ENCODE peak calls at places on chromosomes 2 and 18, in seven cellular contexts. O is heart right ventricle, R is MM.1S, J is esophagus squamous epithelium, P is K562, B is AG04450, U is PC-9. G is an unnamed sample.

GRCh38 chr2:165803123-165803760 is 9.2 kb upstream of the GALNT3 start:
- DNase-seq in P (no peak), U (no peak), B (peak), R (no peak), O (no peak), J (no peak), G (no peak)

GRCh38 chr2:149928026-149928425 is 340.5 kb upstream of the MMADHC start:
- DNase-seq in J (no peak), B (no peak), U (no peak), O (no peak), P (no peak), R (no peak), G (no peak)

GRCh38 chr2:126850951-126851350 is 47.7 kb upstream of the TEX51 start:
- DNase-seq in J (no peak), R (no peak), B (no peak), O (no peak), U (no peak), P (no peak), G (no peak)

GRCh38 chr2:950627-950992 is at the start of gene SNTG2:
- DNase-seq in P (peak), J (no peak), O (peak), B (no peak), U (no peak), R (no peak), G (no peak)

GRCh38 chr2:79721966-79722365 is 209.1 kb downstream of the CTNNA2 start:
- DNase-seq in O (no peak), P (no peak), R (no peak), J (no peak), B (no peak), U (no peak), G (no peak)

GRCh38 chr2:46136953-46137352 is 160.3 kb upstream of the EPAS1 start:
- DNase-seq in P (no peak), O (no peak), R (no peak), J (no peak), U (no peak), B (no peak), G (no peak)

GRCh38 chr18:24995056-24995455 is 356.9 kb downstream of the ZNF521 start:
- DNase-seq in J (no peak), O (no peak), B (no peak), P (no peak), R (no peak), U (no peak), G (no peak)

GRCh38 chr2:9492927-9493326 is 18.6 kb downstream of the IAH1 start:
- DNase-seq in R (no peak), P (no peak), J (no peak), U (no peak), O (no peak), B (no peak), G (no peak)

GRCh38 chr18:70149156-70149555 is 56.3 kb downstream of the RTTN start:
- DNase-seq in J (no peak), R (no peak), P (no peak), U (no peak), O (no peak), B (no peak), G (no peak)

GRCh38 chr2:65779021-65779420 is 346.6 kb upstream of the SPRED2 start:
- DNase-seq in P (no peak), O (no peak), B (no peak), U (no peak), R (no peak), J (no peak), G (no peak)

DNA sequence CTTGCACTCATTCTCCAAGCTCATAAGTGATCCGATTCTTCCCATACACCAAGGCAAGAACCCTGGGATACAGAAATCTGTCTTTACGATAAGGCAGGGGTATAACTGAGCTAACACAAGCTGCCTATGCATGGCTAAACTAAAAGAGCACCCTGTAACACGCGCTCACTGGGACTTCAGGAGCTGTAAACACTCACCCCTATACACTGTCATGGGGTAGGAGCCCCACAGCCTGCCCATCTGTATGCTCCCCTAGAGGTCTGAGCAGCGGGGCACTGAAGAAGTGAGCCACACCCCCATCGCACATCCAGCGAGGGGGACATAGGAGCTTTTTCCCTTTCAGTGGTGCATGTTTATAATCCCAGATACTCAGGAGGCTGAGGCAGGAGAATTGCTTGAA is 46.7 kb downstream of the METTL8 start:
- DNase-seq in R (no peak), J (no peak), U (no peak), B (no peak), P (no peak), O (no peak), G (no peak)
- H3K4me3 ChIP-seq in R (no peak), J (no peak), U (no peak), B (no peak), P (no peak), O (no peak), G (no peak)

DNA sequence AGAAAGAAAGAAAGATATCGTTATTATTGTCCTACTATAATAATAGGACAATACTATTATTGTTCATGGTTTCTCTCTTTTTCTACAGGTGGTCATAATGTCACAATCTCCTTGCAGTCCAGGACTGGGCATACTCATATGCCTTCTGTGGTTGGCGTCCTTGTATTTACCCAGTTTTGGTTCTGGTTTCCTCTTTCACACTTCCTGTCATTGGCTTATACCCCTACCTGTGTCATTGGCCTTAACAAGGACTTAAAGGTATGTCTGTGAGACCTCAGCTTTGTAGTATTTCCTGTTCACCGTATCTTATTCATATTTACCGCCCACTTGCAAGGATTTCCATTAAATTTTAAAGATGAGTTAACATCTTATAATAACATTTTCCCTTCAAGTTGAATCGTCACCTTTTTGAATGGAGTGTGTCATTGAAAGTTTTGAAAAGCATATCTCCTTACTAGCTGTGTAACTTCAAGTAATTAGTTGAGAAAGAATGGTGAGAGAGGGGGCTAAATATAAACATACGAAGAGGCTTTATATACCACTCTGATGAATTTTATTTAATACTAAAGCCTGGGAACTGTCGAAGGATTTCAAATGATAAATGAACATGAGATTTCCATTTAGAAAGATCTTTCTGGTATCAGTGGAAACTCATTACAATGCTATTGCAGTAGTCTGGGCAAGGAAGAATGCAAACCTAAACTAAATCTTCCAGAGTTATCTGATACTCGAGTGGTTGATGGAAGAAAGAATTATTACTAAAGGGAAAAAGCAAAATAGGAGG is 36.6 kb upstream of the HTR2B start:
- DNase-seq in P (no peak), R (peak), J (no peak), B (no peak), U (no peak), O (no peak), G (no peak)
- H3K4me3 ChIP-seq in P (no peak), R (no peak), J (no peak), B (no peak), U (no peak), O (no peak), G (no peak)

GRCh38 chr2:128395640-128396499 is 77.2 kb upstream of the HS6ST1 start:
- DNase-seq in U (peak), R (no peak), B (no peak), J (no peak), O (no peak), P (no peak), G (peak)

GRCh38 chr2:128396500-128396891 is 77.8 kb upstream of the HS6ST1 start:
- DNase-seq in R (no peak), O (no peak), P (no peak), J (no peak), U (peak), B (no peak), G (peak)

GRCh38 chr2:128396946-128397345 is 78.3 kb upstream of the HS6ST1 start:
- DNase-seq in O (no peak), J (no peak), U (peak), B (no peak), R (no peak), P (no peak), G (no peak)

GRCh38 chr2:128394004-128394730 is 75.5 kb upstream of the HS6ST1 start:
- DNase-seq in B (no peak), J (no peak), P (no peak), O (no peak), R (no peak), U (no peak), G (no peak)

GRCh38 chr2:128395196-128395595 is 76.5 kb upstream of the HS6ST1 start:
- DNase-seq in R (no peak), U (no peak), O (no peak), B (no peak), P (no peak), J (no peak), G (no peak)
- H3K4me3 ChIP-seq in R (no peak), U (no peak), O (no peak), B (no peak), P (no peak), J (no peak), G (no peak)

DNA sequence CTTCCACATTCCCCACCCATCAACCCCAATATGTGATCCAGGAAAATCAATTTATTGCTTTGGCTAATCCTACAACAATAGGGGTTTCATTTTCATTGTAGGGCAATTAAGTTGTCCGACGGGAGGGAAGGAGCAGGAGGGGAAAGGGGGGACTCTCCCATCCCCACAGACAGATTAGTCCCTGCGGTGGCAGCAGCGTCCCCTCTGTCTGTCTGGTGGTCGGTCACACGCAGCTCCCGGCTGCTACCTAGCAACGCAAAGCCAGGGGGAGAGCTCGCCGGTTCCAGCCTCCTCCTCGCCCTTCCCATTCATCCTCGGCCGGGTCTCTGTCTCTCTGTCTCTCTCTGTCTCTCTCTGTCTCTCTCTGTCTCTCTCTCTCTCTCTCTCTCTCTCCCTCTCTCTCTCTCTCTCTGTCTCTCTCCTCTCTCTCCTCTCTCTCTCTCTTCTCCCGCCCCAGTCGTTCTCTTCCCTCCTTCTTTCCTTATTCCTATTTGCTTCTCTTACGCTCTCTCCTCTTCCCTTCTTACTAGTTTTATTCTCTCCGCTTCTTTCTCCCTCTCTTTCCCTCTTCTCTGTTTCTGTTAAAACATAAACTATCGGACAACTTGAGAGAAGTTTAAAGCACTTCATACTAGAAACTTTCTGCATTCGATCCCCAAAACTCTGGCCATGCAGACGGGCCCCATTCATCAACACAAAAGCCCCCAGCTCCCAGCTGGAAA is 1.2 kb downstream of the LRP2 start:
- DNase-seq in B (no peak), J (no peak), U (no peak), P (no peak), O (no peak), R (no peak), G (no peak)
- H3K4me3 ChIP-seq in B (peak), J (peak), U (no peak), P (no peak), O (peak), R (peak), G (peak)

GRCh38 chr2:25337276-25337675 is 4.4 kb downstream of the DNMT3A start:
- DNase-seq in R (no peak), U (no peak), B (no peak), P (no peak), J (no peak), O (no peak), G (no peak)
- H3K4me3 ChIP-seq in R (no peak), U (no peak), B (no peak), P (no peak), J (no peak), O (no peak), G (no peak)

GRCh38 chr18:48004577-48004976 is 74.1 kb upstream of the SMAD2 start:
- DNase-seq in O (no peak), U (no peak), R (no peak), B (no peak), J (no peak), P (no peak), G (peak)

GRCh38 chr18:48007955-48008701 is 77.7 kb upstream of the SMAD2 start:
- DNase-seq in P (peak), B (no peak), J (no peak), U (peak), R (peak), O (peak), G (peak)

GRCh38 chr18:48009116-48009825 is 78.8 kb upstream of the SMAD2 start:
- DNase-seq in R (no peak), J (no peak), U (no peak), O (no peak), B (no peak), P (no peak), G (no peak)

GRCh38 chr18:48006415-48007175 is 76.1 kb upstream of the SMAD2 start:
- DNase-seq in P (no peak), U (no peak), J (no peak), B (no peak), R (no peak), O (no peak), G (no peak)

DNA sequence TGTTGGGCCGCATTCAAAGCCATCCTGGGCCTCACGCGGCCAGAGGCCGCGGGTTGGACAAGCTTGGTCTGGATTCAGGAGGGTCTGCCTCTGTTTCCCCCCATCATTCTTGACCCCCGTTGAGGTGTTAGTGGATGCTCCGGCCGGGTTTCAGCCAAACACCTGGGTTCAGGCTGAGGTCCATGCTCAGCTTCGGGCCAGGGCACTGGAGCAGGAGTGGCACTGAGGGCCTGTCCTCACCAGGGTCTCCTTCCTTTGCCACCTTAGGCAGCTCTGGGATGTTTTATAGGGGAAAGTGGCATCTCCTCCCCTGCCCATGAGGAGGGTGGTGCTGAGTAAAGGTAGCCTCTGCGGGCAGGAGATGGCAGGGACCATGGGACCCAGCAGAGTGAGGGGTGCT is 76.9 kb upstream of the SMAD2 start:
- DNase-seq in P (no peak), J (no peak), O (no peak), R (no peak), B (no peak), U (no peak), G (peak)
- H3K4me3 ChIP-seq in P (no peak), J (no peak), O (no peak), R (no peak), B (peak), U (no peak), G (peak)

DNA sequence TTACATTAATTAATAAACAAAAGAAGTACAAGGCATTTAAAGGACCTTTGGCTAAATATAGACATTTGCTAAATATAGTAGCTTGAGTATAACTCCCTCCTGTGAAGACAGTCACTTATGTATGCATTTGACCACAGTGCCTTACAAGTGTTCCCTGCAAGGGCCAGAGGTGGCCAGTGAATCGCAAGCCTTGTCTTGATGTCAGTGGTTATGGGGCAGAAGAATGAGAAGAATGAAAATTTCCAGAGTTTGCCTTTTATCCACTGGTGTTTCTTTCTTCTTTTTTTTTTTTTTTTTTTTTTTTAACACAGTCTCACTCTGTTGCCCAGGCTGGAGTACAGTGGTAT is 1.8 kb downstream of the LRRFIP1 start:
- DNase-seq in P (no peak), B (no peak), R (no peak), O (no peak), J (no peak), U (no peak), G (no peak)
- H3K4me3 ChIP-seq in P (no peak), B (peak), R (no peak), O (peak), J (no peak), U (no peak), G (peak)

DNA sequence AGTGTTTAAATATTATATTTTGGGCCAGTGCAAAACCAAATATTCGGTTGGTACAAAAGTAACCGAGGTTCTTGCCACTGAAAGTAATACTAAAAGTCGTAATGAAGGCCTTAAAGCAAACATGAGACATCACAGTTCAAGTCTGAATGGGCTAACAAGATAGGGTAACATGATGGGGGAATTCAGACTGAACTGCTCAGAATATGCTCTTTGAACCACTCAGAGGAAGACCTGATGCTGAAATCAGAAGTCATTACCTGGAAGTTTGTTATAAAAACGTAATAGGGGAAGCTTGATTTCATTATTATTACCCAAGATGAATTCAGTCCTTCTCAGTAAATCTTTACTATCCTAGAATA is 26.6 kb downstream of the CDKL4 start:
- DNase-seq in R (no peak), B (no peak), U (no peak), J (no peak), P (no peak), O (no peak), G (no peak)
- H3K4me3 ChIP-seq in R (no peak), B (no peak), U (no peak), J (no peak), P (no peak), O (no peak), G (no peak)